ENCODE peak calls at places on chromosomes 7 and 10, in four cellular contexts. V is aorta, I is NT2/D1, R is IMR-90. Z is an unnamed sample.

GRCh38 chr7:128743112-128743772 is 4.1 kb downstream of the CALU start:
- DNase-seq in V (peak), I (no peak), R (no peak), Z (no peak)

GRCh38 chr7:77402818-77403217 is 13.3 kb downstream of the GSAP start:
- DNase-seq in V (no peak), I (no peak), R (no peak), Z (no peak)

GRCh38 chr7:30652951-30653641 is 29.2 kb downstream of the CRHR2 start:
- DNase-seq in V (no peak), I (no peak), R (no peak), Z (no peak)

GRCh38 chr7:128121731-128122576 is 90.7 kb upstream of the LRRC4 start:
- DNase-seq in V (no peak), I (no peak), R (no peak), Z (no peak)

GRCh38 chr10:96415150-96415895 is 56.5 kb upstream of the OPALIN start:
- DNase-seq in V (no peak), I (no peak), R (no peak), Z (no peak)

GRCh38 chr7:47601119-47601880 is 19.4 kb upstream of the TNS3 start:
- DNase-seq in V (no peak), I (no peak), R (peak), Z (no peak)

GRCh38 chr7:54559401-54559800 is 17.2 kb downstream of the VSTM2A start:
- DNase-seq in V (no peak), I (no peak), R (no peak), Z (no peak)

GRCh38 chr10:11145498-11145855 is 127.8 kb downstream of the CELF2 start:
- DNase-seq in V (peak), I (no peak), R (no peak), Z (peak)

GRCh38 chr7:46089281-46089680 is 168.2 kb upstream of the IGFBP3 start:
- DNase-seq in V (no peak), I (no peak), R (peak), Z (no peak)

GRCh38 chr10:13904053-13904452 is 317.3 kb downstream of the PRPF18 start:
- DNase-seq in V (peak), I (no peak), R (no peak), Z (no peak)

GRCh38 chr10:80196270-80196949 is 8.9 kb downstream of the ANXA11 start:
- DNase-seq in V (peak), I (no peak), R (peak), Z (no peak)

GRCh38 chr7:5643280-5643679 is 138.2 kb downstream of the RNF216 start:
- DNase-seq in V (no peak), I (no peak), R (no peak), Z (peak)

GRCh38 chr10:112335104-112335840 is 38.6 kb upstream of the ACSL5 start:
- DNase-seq in V (no peak), I (no peak), R (peak), Z (no peak)

GRCh38 chr7:98991141-98991540 is 112.8 kb downstream of the TRRAP start:
- DNase-seq in V (no peak), I (no peak), R (no peak), Z (no peak)

GRCh38 chr10:101120884-101121660 is 10.0 kb upstream of the TLX1 start:
- DNase-seq in V (no peak), I (no peak), R (no peak), Z (no peak)

GRCh38 chr7:121204537-121204936 is 124.3 kb upstream of the WNT16 start:
- DNase-seq in V (no peak), I (no peak), R (peak), Z (no peak)

GRCh38 chr10:25493122-25493893 is 318.5 kb downstream of the GPR158 start:
- DNase-seq in V (no peak), I (peak), R (peak), Z (no peak)

GRCh38 chr7:126016722-126017121 is 1087.1 kb upstream of the POT1 start:
- DNase-seq in V (no peak), I (no peak), R (no peak), Z (no peak)

GRCh38 chr7:140316165-140316661 is 82.1 kb downstream of the SLC37A3 start:
- DNase-seq in V (peak), I (no peak), R (peak), Z (no peak)

GRCh38 chr7:36627836-36628235 is 96.5 kb downstream of the AOAH start:
- DNase-seq in V (no peak), I (no peak), R (no peak), Z (no peak)

GRCh38 chr7:147235983-147236382 is 1119.4 kb downstream of the CNTNAP2 start:
- DNase-seq in V (no peak), I (no peak), R (no peak), Z (no peak)

GRCh38 chr10:37789590-37789989 is 67.8 kb downstream of the ZNF248 start:
- DNase-seq in V (no peak), I (no peak), R (no peak), Z (no peak)

GRCh38 chr10:51092402-51092801 is 18.1 kb downstream of the PRKG1 start:
- DNase-seq in V (peak), I (no peak), R (peak), Z (no peak)

GRCh38 chr7:35792472-35793224 is 8.2 kb upstream of the SEPTIN7 start:
- DNase-seq in V (no peak), I (no peak), R (peak), Z (no peak)

GRCh38 chr10:31036209-31036608 is 4.5 kb upstream of the ZNF438 start:
- DNase-seq in V (no peak), I (peak), R (peak), Z (no peak)

GRCh38 chr10:93701903-93702277 is 502 bp downstream of the FRA10AC1 start:
- DNase-seq in V (no peak), I (no peak), R (peak), Z (no peak)

GRCh38 chr7:157389951-157390730 is 53.3 kb downstream of the DNAJB6 start:
- DNase-seq in V (no peak), I (no peak), R (no peak), Z (peak)

GRCh38 chr10:13375791-13376190 is 27.7 kb upstream of the SEPHS1 start:
- DNase-seq in V (no peak), I (no peak), R (no peak), Z (no peak)

GRCh38 chr7:73618538-73618937 is 5.8 kb downstream of the MLXIPL start:
- DNase-seq in V (no peak), I (no peak), R (no peak), Z (no peak)

GRCh38 chr7:7650682-7651206 is 10.2 kb downstream of the UMAD1 start:
- DNase-seq in V (no peak), I (no peak), R (no peak), Z (no peak)
- H3K4me3 ChIP-seq in V (no peak), I (no peak), R (no peak), Z (no peak)

DNA sequence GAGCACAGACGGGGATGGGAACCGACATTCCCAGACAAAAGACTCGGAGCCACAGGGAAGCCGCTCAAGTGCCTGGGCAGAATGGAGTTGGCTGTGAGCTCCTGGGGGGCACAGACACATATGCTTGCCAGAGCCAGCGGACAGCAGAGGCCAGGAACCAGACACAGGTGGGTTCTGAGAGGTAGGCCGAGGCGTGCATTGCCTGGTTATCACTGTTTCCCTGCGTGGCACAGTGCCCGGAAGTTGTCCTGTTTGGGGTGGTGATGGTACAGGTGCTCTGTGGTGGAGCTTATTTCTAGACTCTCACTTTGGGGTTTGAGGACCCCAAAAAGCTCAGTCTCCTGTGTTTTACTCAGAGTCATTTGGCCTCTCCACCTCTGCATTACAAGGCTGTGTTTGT is 2.5 kb downstream of the PALD1 start:
- DNase-seq in V (no peak), I (no peak), R (no peak), Z (no peak)
- H3K4me3 ChIP-seq in V (no peak), I (no peak), R (no peak), Z (no peak)

GRCh38 chr7:50146692-50147091 is 53.6 kb upstream of the ZPBP start:
- DNase-seq in V (no peak), I (no peak), R (no peak), Z (peak)
- H3K4me3 ChIP-seq in V (no peak), I (no peak), R (no peak), Z (no peak)

DNA sequence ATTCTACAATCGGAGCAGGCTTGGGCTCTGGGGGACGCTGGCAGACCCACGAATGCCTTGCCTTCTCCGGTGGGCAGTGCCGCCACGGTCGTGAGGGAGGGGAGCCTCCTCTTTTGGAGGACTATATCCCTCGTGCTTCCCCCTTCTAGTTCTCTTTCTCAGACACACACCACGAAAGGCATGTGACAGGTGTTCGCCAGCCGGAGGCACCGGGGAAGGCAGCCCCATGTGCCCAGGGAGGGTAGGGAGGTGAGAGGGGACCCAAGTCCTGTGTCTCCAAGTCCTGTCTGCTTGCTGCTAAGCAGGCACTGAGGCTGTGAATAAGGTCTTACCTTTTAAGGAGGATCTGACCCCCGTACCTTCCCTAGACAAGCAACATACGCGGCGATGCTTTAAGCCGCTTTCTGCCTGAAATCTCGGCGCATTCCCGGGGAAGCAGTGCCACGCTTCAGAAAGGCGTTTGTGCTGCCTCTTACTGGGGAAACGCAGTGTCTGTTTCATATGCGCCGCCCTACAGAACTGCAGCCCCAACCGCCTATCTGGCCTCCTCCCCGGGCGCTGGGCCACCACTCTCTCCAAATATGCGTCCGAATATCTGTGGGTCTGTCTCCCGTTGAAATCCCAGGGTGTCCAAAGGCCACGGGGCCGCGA is 809 bp downstream of the PLXNA4 start:
- DNase-seq in V (peak), I (peak), R (peak), Z (no peak)
- H3K4me3 ChIP-seq in V (peak), I (peak), R (no peak), Z (no peak)

DNA sequence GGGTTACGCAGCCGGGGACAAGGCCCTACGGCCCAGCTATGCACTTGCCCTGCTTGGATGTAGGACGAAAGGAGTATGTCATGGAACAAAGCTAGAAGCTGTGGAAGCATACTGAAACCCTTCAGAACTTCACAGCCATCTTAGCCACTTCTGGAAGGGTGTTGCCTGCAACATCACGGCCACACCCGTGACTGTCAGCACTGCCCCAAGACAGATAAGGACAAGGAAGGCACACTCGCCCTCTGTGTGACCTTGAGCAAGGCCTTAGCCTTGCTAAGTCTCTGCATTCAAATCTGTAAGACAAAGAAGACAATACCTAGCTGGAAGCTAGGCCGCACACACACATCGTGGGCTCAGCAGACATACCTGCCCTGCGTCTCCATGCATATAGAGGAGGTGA is 352.5 kb upstream of the MGMT start:
- DNase-seq in V (no peak), I (no peak), R (no peak), Z (no peak)
- H3K4me3 ChIP-seq in V (no peak), I (no peak), R (no peak), Z (no peak)

GRCh38 chr7:44595934-44596635 is 10.3 kb upstream of the OGDH start:
- DNase-seq in V (no peak), I (no peak), R (peak), Z (no peak)
- H3K4me3 ChIP-seq in V (no peak), I (no peak), R (no peak), Z (no peak)

GRCh38 chr7:145490356-145490755 is 626.2 kb upstream of the CNTNAP2 start:
- DNase-seq in V (no peak), I (no peak), R (no peak), Z (no peak)

DNA sequence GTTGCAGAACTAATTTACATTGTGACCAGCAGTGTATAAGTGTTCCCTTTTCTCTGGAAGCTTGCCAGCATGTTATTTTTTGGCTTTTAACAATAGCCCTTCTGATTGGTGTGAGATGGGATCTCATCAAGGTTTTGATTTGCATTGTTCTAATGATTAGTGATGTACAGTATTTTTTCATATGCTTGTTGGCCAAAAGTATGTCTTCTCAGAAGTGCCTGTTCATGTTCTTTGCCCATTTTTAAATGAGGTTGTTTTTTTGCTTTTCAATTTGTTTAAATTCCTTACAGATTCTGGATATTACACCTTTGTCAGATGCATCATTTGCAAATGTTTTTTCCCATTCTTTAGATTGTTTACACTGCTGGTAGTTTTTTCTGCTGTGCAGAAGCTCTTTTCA is 627.0 kb upstream of the CNTNAP2 start:
- DNase-seq in V (no peak), I (no peak), R (no peak), Z (no peak)
- H3K4me3 ChIP-seq in V (no peak), I (no peak), R (no peak), Z (no peak)

DNA sequence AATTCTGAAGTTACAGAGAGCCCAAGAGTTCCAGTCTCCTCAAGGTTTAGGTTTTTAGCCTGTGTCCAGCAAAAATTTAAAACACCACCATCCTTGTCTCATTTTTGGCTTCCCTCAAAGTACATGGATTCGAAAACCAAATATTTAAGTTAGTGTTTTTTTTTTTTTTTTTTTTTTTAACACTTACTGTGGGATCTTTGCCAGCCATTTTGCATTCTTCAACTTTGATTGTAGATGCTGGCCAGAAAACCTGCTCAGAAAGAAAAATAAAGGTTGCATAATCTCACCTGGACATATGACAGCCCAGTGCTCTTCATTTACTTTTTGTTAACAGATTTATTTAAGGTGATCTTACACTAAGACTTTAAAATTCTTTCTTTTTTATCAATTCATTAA is 91.6 kb downstream of the SEMA3C start:
- DNase-seq in V (no peak), I (no peak), R (peak), Z (no peak)
- H3K4me3 ChIP-seq in V (no peak), I (no peak), R (no peak), Z (no peak)

DNA sequence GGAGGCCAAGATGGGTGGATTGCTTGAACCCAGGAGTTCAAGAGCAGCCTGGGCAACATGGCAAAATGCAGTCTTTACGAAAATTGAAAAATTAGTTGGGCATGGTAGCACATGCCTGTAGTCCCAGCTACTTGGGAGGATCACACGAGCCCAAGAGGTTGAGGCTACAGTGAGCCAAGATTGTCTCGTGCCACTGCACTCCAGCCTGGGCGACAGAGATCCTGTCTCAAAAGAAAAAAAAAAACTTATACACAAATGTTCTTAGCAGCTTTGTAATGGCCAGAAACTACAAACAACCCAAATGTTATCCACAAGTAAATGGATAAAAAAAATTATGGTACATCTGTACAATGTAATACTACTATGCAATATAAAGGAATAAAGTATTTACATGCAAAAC is 12.6 kb downstream of the NT5C2 start:
- DNase-seq in V (no peak), I (no peak), R (no peak), Z (no peak)
- H3K4me3 ChIP-seq in V (no peak), I (no peak), R (no peak), Z (no peak)

GRCh38 chr10:44051584-44052385 is 333.1 kb downstream of the CXCL12 start:
- DNase-seq in V (no peak), I (no peak), R (peak), Z (no peak)

GRCh38 chr10:44056206-44056605 is 328.7 kb downstream of the CXCL12 start:
- DNase-seq in V (no peak), I (no peak), R (no peak), Z (no peak)

GRCh38 chr10:44051091-44051490 is 333.8 kb downstream of the CXCL12 start:
- DNase-seq in V (no peak), I (no peak), R (no peak), Z (no peak)

GRCh38 chr10:44054046-44054445 is 330.9 kb downstream of the CXCL12 start:
- DNase-seq in V (no peak), I (no peak), R (no peak), Z (no peak)

GRCh38 chr10:44053391-44053790 is 331.5 kb downstream of the CXCL12 start:
- DNase-seq in V (no peak), I (no peak), R (no peak), Z (no peak)
- H3K4me3 ChIP-seq in V (no peak), I (no peak), R (no peak), Z (no peak)